ENCODE peak calls at places on chromosomes 4 and X, in five cellular contexts. One of them, this sample, is unnamed.

GRCh38 chr4:166527500-166527899 is 654.5 kb downstream of the TLL1 start:
- DNase-seq in NCI-H2081: no peak
- DNase-seq in activated T-cell treated with anti-CD3 and anti-CD28 coated beads, Interleukin-2, amount 50 U/mL, for 24 hours: no peak
- DNase-seq in RPMI7951: peak
- DNase-seq in ELR: peak
- DNase-seq in this sample: peak

GRCh38 chr4:137310593-137311490 is 221.5 kb downstream of the PCDH18 start:
- DNase-seq in NCI-H2081: no peak
- DNase-seq in activated T-cell treated with anti-CD3 and anti-CD28 coated beads, Interleukin-2, amount 50 U/mL, for 24 hours: no peak
- DNase-seq in RPMI7951: peak
- DNase-seq in ELR: peak
- DNase-seq in this sample: peak

GRCh38 chrX:154420402-154420756 is 8.1 kb upstream of the ATP6AP1 start:
- DNase-seq in NCI-H2081: no peak
- DNase-seq in activated T-cell treated with anti-CD3 and anti-CD28 coated beads, Interleukin-2, amount 50 U/mL, for 24 hours: no peak
- DNase-seq in RPMI7951: no peak
- DNase-seq in ELR: no peak
- DNase-seq in this sample: no peak

GRCh38 chrX:134626434-134626833 is 31.8 kb downstream of the PLAC1 start:
- DNase-seq in NCI-H2081: no peak
- DNase-seq in activated T-cell treated with anti-CD3 and anti-CD28 coated beads, Interleukin-2, amount 50 U/mL, for 24 hours: no peak
- DNase-seq in RPMI7951: peak
- DNase-seq in ELR: no peak
- DNase-seq in this sample: no peak

GRCh38 chr4:181957088-181957487 is 286.1 kb upstream of the TENM3 start:
- DNase-seq in NCI-H2081: no peak
- DNase-seq in activated T-cell treated with anti-CD3 and anti-CD28 coated beads, Interleukin-2, amount 50 U/mL, for 24 hours: no peak
- DNase-seq in RPMI7951: peak
- DNase-seq in ELR: peak
- DNase-seq in this sample: peak

GRCh38 chr4:100696531-100696930 is 178.7 kb upstream of the EMCN start:
- DNase-seq in NCI-H2081: no peak
- DNase-seq in activated T-cell treated with anti-CD3 and anti-CD28 coated beads, Interleukin-2, amount 50 U/mL, for 24 hours: no peak
- DNase-seq in RPMI7951: no peak
- DNase-seq in ELR: no peak
- DNase-seq in this sample: no peak

GRCh38 chr4:136750898-136751297 is 781.4 kb downstream of the PCDH18 start:
- DNase-seq in NCI-H2081: no peak
- DNase-seq in activated T-cell treated with anti-CD3 and anti-CD28 coated beads, Interleukin-2, amount 50 U/mL, for 24 hours: no peak
- DNase-seq in RPMI7951: no peak
- DNase-seq in ELR: peak
- DNase-seq in this sample: peak

GRCh38 chrX:16528620-16529019 is 121.3 kb upstream of the S100G start:
- DNase-seq in NCI-H2081: no peak
- DNase-seq in activated T-cell treated with anti-CD3 and anti-CD28 coated beads, Interleukin-2, amount 50 U/mL, for 24 hours: no peak
- DNase-seq in RPMI7951: no peak
- DNase-seq in ELR: no peak
- DNase-seq in this sample: no peak

GRCh38 chr4:30801876-30802275 is 81.7 kb downstream of the PCDH7 start:
- DNase-seq in NCI-H2081: no peak
- DNase-seq in activated T-cell treated with anti-CD3 and anti-CD28 coated beads, Interleukin-2, amount 50 U/mL, for 24 hours: no peak
- DNase-seq in RPMI7951: no peak
- DNase-seq in ELR: no peak
- DNase-seq in this sample: no peak

GRCh38 chrX:32893751-32894150 is 317.6 kb downstream of the DMD start:
- DNase-seq in NCI-H2081: no peak
- DNase-seq in activated T-cell treated with anti-CD3 and anti-CD28 coated beads, Interleukin-2, amount 50 U/mL, for 24 hours: no peak
- DNase-seq in RPMI7951: no peak
- DNase-seq in ELR: no peak
- DNase-seq in this sample: no peak

GRCh38 chrX:9882669-9883446 is 84.3 kb upstream of the CLDN34 start:
- DNase-seq in NCI-H2081: no peak
- DNase-seq in activated T-cell treated with anti-CD3 and anti-CD28 coated beads, Interleukin-2, amount 50 U/mL, for 24 hours: no peak
- DNase-seq in RPMI7951: no peak
- DNase-seq in ELR: no peak
- DNase-seq in this sample: no peak